ENCODE peak calls at places on chromosomes 4 and X, in ten cellular contexts. V is GM12864, X is tibial artery, T is cardiac fibroblast, N is cardiac muscle cell, C is stomach, P is mammary epithelial cell, L is body of pancreas, G is colonic mucosa, F is astrocyte of the spinal cord. M is an unnamed sample.

GRCh38 chrX:112614640-112615039 is 65.1 kb downstream of the LHFPL1 start:
- DNase-seq in V (no peak), X (no peak), T (peak), N (no peak), C (no peak), P (no peak), L (no peak), G (no peak), F (peak), M (peak)

GRCh38 chr4:124061413-124061812 is 651.1 kb downstream of the ANKRD50 start:
- DNase-seq in V (no peak), X (no peak), T (peak), N (peak), C (no peak), P (peak), L (no peak), G (no peak), F (peak), M (peak)

GRCh38 chr4:47642985-47643745 is 158.1 kb downstream of the ATP10D start:
- DNase-seq in V (no peak), X (no peak), T (peak), N (peak), C (no peak), P (no peak), L (no peak), G (no peak), F (peak), M (peak)

GRCh38 chr4:122764071-122764807 is 31.7 kb downstream of the BBS12 start:
- DNase-seq in V (no peak), X (no peak), T (peak), N (peak), C (no peak), P (no peak), L (no peak), G (no peak), F (peak), M (no peak)

GRCh38 chr4:94974773-94975172 is 217.0 kb downstream of the BMPR1B start:
- DNase-seq in V (no peak), X (no peak), T (peak), N (peak), C (no peak), P (peak), L (no peak), G (no peak), F (peak), M (peak)

GRCh38 chr4:4490041-4490440 is 51.8 kb downstream of the STX18 start:
- DNase-seq in V (no peak), X (no peak), T (peak), N (peak), C (no peak), P (no peak), L (no peak), G (no peak), F (peak), M (no peak)

GRCh38 chr4:47315346-47315745 is 148.2 kb downstream of the COMMD8 start:
- DNase-seq in V (no peak), X (no peak), T (peak), N (peak), C (no peak), P (peak), L (no peak), G (no peak), F (peak), M (peak)

GRCh38 chr4:13765535-13765934 is 138.0 kb upstream of the BOD1L1 start:
- DNase-seq in V (no peak), X (no peak), T (peak), N (peak), C (no peak), P (no peak), L (no peak), G (no peak), F (peak), M (no peak)

DNA sequence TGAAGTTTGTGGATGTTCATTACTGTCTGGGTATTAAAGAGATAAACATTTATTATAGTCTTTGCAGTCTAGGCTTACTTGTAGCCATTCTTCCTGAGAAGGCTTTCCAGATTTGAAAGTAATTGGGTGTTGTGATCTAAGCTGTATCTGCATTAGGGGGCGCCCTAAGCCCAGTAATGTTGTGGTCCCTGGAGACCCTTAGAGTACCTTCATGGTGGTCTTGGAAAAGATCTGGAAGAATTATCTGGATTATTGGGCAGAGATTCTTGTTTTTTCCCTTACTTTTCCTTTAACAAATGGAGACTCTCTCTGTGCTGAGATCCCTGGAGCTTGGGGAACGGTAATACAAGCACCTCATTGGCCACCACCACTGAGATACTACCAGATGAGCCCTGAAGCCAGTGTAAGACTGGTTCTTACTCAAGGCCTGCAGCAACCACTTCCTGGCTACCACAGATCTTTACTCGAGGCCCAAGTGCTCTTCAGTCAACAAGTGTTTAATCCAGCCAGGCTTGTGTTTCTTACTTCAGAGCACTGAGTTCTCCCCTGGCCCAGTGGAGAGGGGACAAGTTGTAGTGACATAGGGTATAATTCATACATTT is 63.1 kb downstream of the RTL3 start:
- DNase-seq in V (no peak), X (peak), T (peak), N (peak), C (no peak), P (no peak), L (no peak), G (no peak), F (no peak), M (no peak)
- TF ChIP-seq CTCF in V (peak), X (no peak), T (peak), N (peak), C (no peak), P (no peak), L (no peak), G (no peak), F (peak), M (no peak)

DNA sequence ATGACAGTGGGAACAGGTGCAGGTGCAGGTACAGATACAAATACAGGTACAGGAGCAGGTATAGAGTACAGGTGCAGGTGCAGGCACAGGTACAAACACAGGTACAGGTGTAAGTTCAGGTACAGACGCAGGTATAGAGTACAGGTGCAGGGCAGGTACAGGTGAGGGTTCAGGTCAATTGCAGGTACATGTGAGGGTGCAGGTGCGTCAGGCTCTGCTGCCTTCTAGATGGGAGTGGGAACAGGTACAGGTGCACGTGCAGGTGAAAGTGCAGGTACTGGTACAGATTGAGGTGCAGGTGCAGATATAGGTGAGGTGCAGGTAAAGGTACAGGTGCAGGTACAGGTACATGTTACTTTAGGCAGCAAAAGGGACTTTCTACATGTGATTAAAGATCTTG is 85.7 kb downstream of the CRLF2 start:
- DNase-seq in V (no peak), X (no peak), T (no peak), N (no peak), C (no peak), P (no peak), L (no peak), G (no peak), F (no peak), M (no peak)
- H3K4me3 ChIP-seq in V (no peak), X (no peak), T (no peak), N (no peak), C (no peak), P (no peak), L (no peak), G (no peak), F (no peak), M (no peak)

DNA sequence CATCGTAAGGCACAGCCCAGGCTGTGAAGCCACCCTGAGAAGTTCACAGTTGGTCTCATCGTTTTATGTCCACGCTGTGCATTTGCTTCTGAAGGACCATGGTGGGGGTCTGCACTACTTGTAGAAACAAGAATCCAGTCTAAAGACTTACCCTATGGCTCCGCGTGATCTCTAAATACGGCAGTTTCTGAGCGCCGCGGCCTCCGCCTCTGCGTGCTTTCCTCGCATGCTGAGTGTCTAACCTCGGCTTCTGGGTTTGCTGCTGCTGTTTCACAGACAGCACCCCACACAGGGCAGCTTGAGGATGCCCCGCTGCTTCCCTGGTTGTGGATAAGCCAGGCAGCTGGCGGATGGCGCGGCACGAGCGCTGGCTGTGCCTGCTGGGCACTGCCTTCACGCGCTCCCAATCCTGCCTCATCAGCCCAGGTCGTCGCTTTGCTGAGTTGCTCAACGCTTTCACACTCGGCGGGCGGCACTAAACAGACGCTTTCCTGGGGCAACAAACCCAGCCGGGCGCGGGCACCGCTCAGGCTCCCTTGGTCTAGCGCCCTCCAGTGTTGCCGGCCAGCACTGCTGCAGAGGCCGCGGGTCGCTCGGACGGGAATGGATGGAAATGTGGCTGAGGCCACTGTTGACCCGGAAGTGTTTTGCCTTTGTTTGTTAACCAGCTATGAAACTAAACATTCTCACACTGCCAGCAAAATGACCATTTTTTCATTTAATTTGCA is 39.2 kb downstream of the FGFRL1 start:
- DNase-seq in V (no peak), X (no peak), T (no peak), N (peak), C (peak), P (no peak), L (peak), G (no peak), F (no peak), M (no peak)
- TF ChIP-seq CTCF in V (no peak), X (no peak), T (peak), N (peak), C (no peak), P (no peak), L (no peak), G (no peak), F (peak), M (peak)

GRCh38 chr4:20028694-20029093 is 223.0 kb upstream of the SLIT2 start:
- DNase-seq in V (no peak), X (no peak), T (peak), N (no peak), C (no peak), P (peak), L (no peak), G (no peak), F (peak), M (no peak)
- H3K4me3 ChIP-seq in V (no peak), X (no peak), T (no peak), N (no peak), C (no peak), P (no peak), L (no peak), G (no peak), F (no peak), M (no peak)